ENCODE peak calls at places on chromosome 21, in five cellular contexts. V is heart left ventricle; E is CD4-positive, alpha-beta T cell; W is body of pancreas; O is cardiac muscle cell. F is an unnamed sample.

GRCh38 chr21:35593000-35593502 is 467.3 kb downstream of the SETD4 start:
- DNase-seq in O (peak; percentile 62), V (no peak), E (no peak), W (no peak), F (no peak)

GRCh38 chr21:31351973-31352372 is 7.9 kb upstream of the TIAM1 start:
- DNase-seq in W (no peak), V (no peak), E (no peak), O (no peak), F (no peak)

GRCh38 chr21:32364801-32365200 is 28.0 kb downstream of the URB1 start:
- DNase-seq in W (no peak), E (no peak), O (no peak), V (no peak), F (peak; percentile 3)

GRCh38 chr21:29704719-29705118 is 235.1 kb downstream of the GRIK1 start:
- DNase-seq in O (peak; percentile 8), V (no peak), W (no peak), E (no peak), F (no peak)

GRCh38 chr21:27532081-27532480 is 565.2 kb upstream of the ADAMTS5 start:
- DNase-seq in O (peak; percentile 64), E (no peak), V (no peak), W (peak; percentile 37), F (peak; percentile 41)

GRCh38 chr21:42614811-42615342 is 38.5 kb upstream of the PDE9A start:
- DNase-seq in W (peak; percentile 31), E (peak; percentile 33), O (no peak), V (no peak), F (peak; percentile 76)

GRCh38 chr21:17454315-17455027 is 58.4 kb upstream of the CXADR start:
- DNase-seq in O (peak; percentile 77), V (peak; percentile 56), W (peak; percentile 70), E (peak; percentile 7), F (peak; percentile 91)

GRCh38 chr21:41602511-41602910 is 94.6 kb upstream of the TMPRSS2 start:
- DNase-seq in V (no peak), E (no peak), W (no peak), O (no peak), F (no peak)

GRCh38 chr21:26273686-26274313 is 103.2 kb upstream of the APP start:
- DNase-seq in O (no peak), W (no peak), V (no peak), E (no peak), F (no peak)

GRCh38 chr21:46392921-46393320 is 65.8 kb upstream of the DIP2A start:
- DNase-seq in E (no peak), V (peak; percentile 58), O (peak; percentile 71), W (no peak), F (no peak)
- H3K27ac ChIP-seq in E (no peak overlapping the region), V (no peak overlapping the region), O (no peak overlapping the region), W (no peak overlapping the region), F (peak overlapping the region; percentile 71)

GRCh38 chr21:21929228-21929627 is 931.0 kb downstream of the NCAM2 start:
- DNase-seq in E (no peak), W (no peak), V (no peak), O (no peak), F (no peak)
- H3K27ac ChIP-seq in E (no peak overlapping the region), W (no peak overlapping the region), V (no peak overlapping the region), O (no peak overlapping the region), F (no peak overlapping the region)

GRCh38 chr21:44353200-44353970 is at the start of gene TRPM2:
- DNase-seq in E (no peak), W (no peak), O (peak; percentile 56), V (peak; percentile 70), F (no peak)

GRCh38 chr21:44357064-44357837 is 3.8 kb downstream of the TRPM2 start:
- DNase-seq in V (no peak), O (no peak), W (no peak), E (no peak), F (no peak)

GRCh38 chr21:44354775-44355771 is 1.7 kb downstream of the TRPM2 start:
- DNase-seq in O (no peak), W (no peak), E (no peak), V (no peak), F (peak; percentile 16)

GRCh38 chr21:44354001-44354405 is 582 bp downstream of the TRPM2 start:
- DNase-seq in W (no peak), O (no peak), V (no peak), E (no peak), F (no peak)

GRCh38 chr21:44356636-44357035 is 3.2 kb downstream of the TRPM2 start:
- DNase-seq in O (no peak), V (no peak), E (no peak), W (no peak), F (no peak)
- H3K27ac ChIP-seq in O (no peak overlapping the region), V (no peak overlapping the region), E (no peak overlapping the region), W (no peak overlapping the region), F (no peak overlapping the region)

GRCh38 chr21:33383056-33383888 is 19.9 kb upstream of the IFNGR2 start:
- DNase-seq in O (peak; percentile 78), V (peak; percentile 76), E (peak; percentile 64), W (peak; percentile 37), F (peak; percentile 91)
- H3K27ac ChIP-seq in O (no peak overlapping the region), V (peak overlapping the region; percentile 47), E (peak overlapping the region; percentile 24), W (peak overlapping the region; percentile 78), F (peak overlapping the region; percentile 87)

GRCh38 chr21:45539796-45540600 is 2.2 kb downstream of the SLC19A1 start:
- DNase-seq in E (no peak), W (no peak), V (peak; percentile 26), O (no peak), F (no peak)
- H3K27ac ChIP-seq in E (no peak overlapping the region), W (no peak overlapping the region), V (no peak overlapping the region), O (no peak overlapping the region), F (no peak overlapping the region)

GRCh38 chr21:45418301-45419071 is 13.5 kb downstream of the COL18A1 start:
- DNase-seq in V (peak; percentile 16), O (no peak), E (no peak), W (no peak), F (no peak)
- H3K27ac ChIP-seq in V (no peak overlapping the region), O (peak overlapping the region; percentile 68), E (no peak overlapping the region), W (peak overlapping the region; percentile 63), F (no peak overlapping the region)

DNA sequence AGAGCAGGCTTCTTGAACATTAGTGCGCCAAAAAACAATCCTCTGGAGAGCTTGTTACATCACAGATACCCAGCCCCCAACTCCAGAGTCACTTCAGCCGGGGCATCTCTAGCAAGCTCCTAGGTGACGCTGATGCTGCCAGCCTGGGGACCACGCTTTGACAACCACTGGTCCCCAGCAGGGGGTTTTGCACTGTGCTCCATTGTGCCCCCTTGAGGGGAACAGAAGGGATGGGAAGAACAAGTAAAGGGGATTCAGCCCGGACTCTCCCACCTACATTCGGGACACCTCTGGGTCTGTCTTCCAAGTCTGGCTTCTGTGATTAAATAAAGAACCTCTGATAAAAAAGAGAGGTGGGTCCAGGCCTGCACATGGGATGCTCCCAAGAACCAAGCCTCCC is 60.4 kb downstream of the ATP5PO start:
- DNase-seq in E (no peak), O (no peak), W (no peak), V (no peak), F (peak; percentile 23)
- H3K27ac ChIP-seq in E (no peak overlapping the region), O (no peak overlapping the region), W (no peak overlapping the region), V (no peak overlapping the region), F (no peak overlapping the region)

DNA sequence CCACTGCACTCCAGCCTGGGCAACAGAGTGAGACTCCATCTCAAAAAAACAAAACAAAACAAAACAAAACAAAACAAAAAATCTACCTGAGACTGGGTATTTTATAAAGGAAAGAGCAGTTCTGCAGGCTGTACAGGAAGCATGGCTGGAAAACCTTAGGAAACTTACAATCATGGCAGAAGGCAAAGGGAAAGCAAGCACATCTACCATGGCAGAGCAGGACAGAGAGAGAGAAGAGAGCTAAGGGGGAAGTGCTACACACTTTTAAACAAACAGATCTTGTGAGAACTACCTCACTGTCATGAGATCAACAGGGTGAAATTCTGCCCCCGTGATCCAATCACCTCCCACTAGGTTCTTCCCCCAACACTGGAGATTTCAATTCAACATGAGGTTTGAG is 198.3 kb upstream of the SAMSN1 start:
- DNase-seq in E (no peak), O (no peak), W (no peak), V (no peak), F (no peak)
- H3K27ac ChIP-seq in E (no peak overlapping the region), O (no peak overlapping the region), W (no peak overlapping the region), V (no peak overlapping the region), F (no peak overlapping the region)

GRCh38 chr21:38376693-38377092 is 119.9 kb downstream of the KCNJ15 start:
- DNase-seq in E (no peak), W (no peak), V (peak; percentile 41), O (no peak), F (no peak)

GRCh38 chr21:38376235-38376634 is 119.4 kb downstream of the KCNJ15 start:
- DNase-seq in V (peak; percentile 46), W (no peak), E (no peak), O (no peak), F (no peak)

GRCh38 chr21:38380391-38381137 is 117.7 kb downstream of the ERG start:
- DNase-seq in W (no peak), V (no peak), E (no peak), O (peak; percentile 50), F (no peak)

GRCh38 chr21:38377165-38378093 is 120.6 kb downstream of the KCNJ15 start:
- DNase-seq in E (no peak), V (no peak), O (no peak), W (no peak), F (no peak)

DNA sequence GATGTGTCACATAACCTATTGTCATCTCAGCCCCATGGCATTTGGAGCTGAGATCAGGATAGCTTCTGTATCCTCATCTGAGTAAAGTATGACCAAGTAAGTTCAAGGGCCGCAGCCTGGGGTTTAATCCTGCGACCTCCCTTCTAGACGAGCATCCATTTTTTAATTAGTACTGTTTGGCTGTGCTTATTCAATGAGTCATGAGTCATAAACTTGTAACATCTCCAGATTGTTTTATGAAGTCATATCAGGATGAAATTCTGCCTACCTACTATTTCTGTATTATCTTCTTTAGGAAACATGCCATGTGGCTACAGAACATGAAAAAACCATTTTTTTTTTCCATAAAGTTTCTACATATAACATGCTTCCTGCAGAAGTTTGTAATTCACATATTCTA is 119.1 kb downstream of the ERG start:
- DNase-seq in O (no peak), V (no peak), E (no peak), W (no peak), F (no peak)
- H3K27ac ChIP-seq in O (no peak overlapping the region), V (no peak overlapping the region), E (no peak overlapping the region), W (no peak overlapping the region), F (no peak overlapping the region)

F was measured in HepG2.